ENCODE peak calls at places on chromosomes 16 and 17, in ten cellular contexts. G is AG04450, M is A549, Q is astrocyte of the cerebellum, D is cardiac fibroblast, I is Caco-2, H is heart right ventricle, N is fibroblast of mammary gland, T is kidney epithelial cell, E is HL-60. L is an unnamed sample.

GRCh38 chr16:3650631-3651265 is 3.7 kb upstream of the DNASE1 start:
- DNase-seq in H (no peak), M (no peak), T (no peak), D (no peak), N (no peak), E (no peak), Q (no peak), I (no peak), G (no peak), L (no peak)

GRCh38 chr16:11627822-11628457 is 40.3 kb upstream of the SNN start:
- DNase-seq in Q (no peak), I (no peak), T (peak; percentile 64), E (no peak), H (no peak), M (no peak), D (peak; percentile 59), N (peak; percentile 56), G (no peak), L (no peak)

GRCh38 chr17:12523244-12523643 is 142.4 kb upstream of the MYOCD start:
- DNase-seq in I (no peak), G (no peak), D (no peak), N (no peak), T (no peak), H (no peak), E (no peak), Q (no peak), M (peak; percentile 64), L (no peak)

GRCh38 chr16:59566446-59566845 is 832.3 kb upstream of the GOT2 start:
- DNase-seq in E (no peak), N (no peak), I (no peak), G (no peak), T (no peak), H (no peak), M (no peak), Q (no peak), D (no peak), L (no peak)

GRCh38 chr17:30405161-30405560 is 26.4 kb downstream of the CPD start:
- DNase-seq in H (no peak), E (no peak), Q (no peak), T (no peak), D (no peak), M (no peak), G (no peak), N (no peak), I (no peak), L (no peak)

GRCh38 chr17:4161179-4161559 is 18.2 kb downstream of the CYB5D2 start:
- DNase-seq in T (peak; percentile 63), M (peak; percentile 90), N (peak; percentile 92), D (peak; percentile 81), G (peak; percentile 72), I (peak; percentile 49), Q (peak; percentile 51), E (no peak), H (no peak), L (peak; percentile 46)

GRCh38 chr17:40063034-40063765 is 435 bp downstream of the THRA start:
- DNase-seq in E (peak; percentile 91), Q (no peak), G (no peak), I (no peak), M (no peak), N (no peak), H (peak; percentile 61), T (no peak), D (peak; percentile 33), L (no peak)

GRCh38 chr17:44749076-44750020 is 9.4 kb upstream of the ADAM11 start:
- DNase-seq in N (no peak), T (no peak), I (no peak), M (no peak), Q (no peak), G (no peak), D (no peak), H (no peak), E (no peak), L (no peak)

GRCh38 chr17:4678448-4679026 is 25.4 kb downstream of the PELP1 start:
- DNase-seq in I (no peak), N (peak; percentile 96), T (peak; percentile 75), H (no peak), M (peak; percentile 78), E (peak; percentile 21), D (peak; percentile 72), Q (peak; percentile 34), G (peak; percentile 56), L (peak; percentile 66)

GRCh38 chr17:19286751-19287341 is 49.7 kb downstream of the EPN2 start:
- DNase-seq in D (no peak), I (no peak), T (no peak), G (no peak), E (no peak), N (no peak), H (no peak), M (no peak), Q (no peak), L (no peak)

GRCh38 chr17:3049705-3050295 is 13.6 kb downstream of the OR1D5 start:
- DNase-seq in Q (no peak), I (no peak), D (no peak), N (peak; percentile 25), H (no peak), M (no peak), E (no peak), G (no peak), T (no peak), L (no peak)
- H3K4me3 ChIP-seq in Q (peak overlapping the region; percentile 61), I (no peak overlapping the region), D (peak overlapping the region; percentile 65), N (no peak overlapping the region), H (peak overlapping the region; percentile 66), M (peak overlapping the region; percentile 58), E (no peak overlapping the region), G (no peak overlapping the region), T (no peak overlapping the region), L (no peak overlapping the region)

GRCh38 chr17:55237268-55237667 is 27.5 kb upstream of the HLF start:
- DNase-seq in I (no peak), N (peak; percentile 1), G (no peak), Q (no peak), H (no peak), E (no peak), M (no peak), T (no peak), D (no peak), L (no peak)

GRCh38 chr17:55238197-55238930 is 26.4 kb upstream of the HLF start:
- DNase-seq in T (peak; percentile 72), M (peak; percentile 94), G (peak; percentile 73), I (peak; percentile 97), Q (peak; percentile 65), E (peak; percentile 74), D (peak; percentile 92), N (peak; percentile 89), H (peak; percentile 95), L (peak; percentile 7)

GRCh38 chr17:55237826-55238196 is 26.9 kb upstream of the HLF start:
- DNase-seq in T (no peak), Q (no peak), E (no peak), N (no peak), I (no peak), H (no peak), M (no peak), G (no peak), D (no peak), L (no peak)

GRCh38 chr17:55241097-55241496 is 23.7 kb upstream of the HLF start:
- DNase-seq in I (no peak), D (no peak), M (no peak), G (no peak), E (no peak), T (no peak), N (no peak), Q (no peak), H (no peak), L (no peak)

GRCh38 chr17:55238931-55239297 is 25.8 kb upstream of the HLF start:
- DNase-seq in T (no peak), Q (no peak), G (no peak), H (no peak), M (no peak), I (peak; percentile 50), N (no peak), D (peak; percentile 4), E (no peak), L (no peak)
- TF ChIP-seq CTCF in T (peak; percentile 22), Q (peak; percentile 3), G (no peak), H (no peak), M (peak; percentile 27), I (no peak), N (no peak), D (no peak), E (no peak), L (no peak)

DNA sequence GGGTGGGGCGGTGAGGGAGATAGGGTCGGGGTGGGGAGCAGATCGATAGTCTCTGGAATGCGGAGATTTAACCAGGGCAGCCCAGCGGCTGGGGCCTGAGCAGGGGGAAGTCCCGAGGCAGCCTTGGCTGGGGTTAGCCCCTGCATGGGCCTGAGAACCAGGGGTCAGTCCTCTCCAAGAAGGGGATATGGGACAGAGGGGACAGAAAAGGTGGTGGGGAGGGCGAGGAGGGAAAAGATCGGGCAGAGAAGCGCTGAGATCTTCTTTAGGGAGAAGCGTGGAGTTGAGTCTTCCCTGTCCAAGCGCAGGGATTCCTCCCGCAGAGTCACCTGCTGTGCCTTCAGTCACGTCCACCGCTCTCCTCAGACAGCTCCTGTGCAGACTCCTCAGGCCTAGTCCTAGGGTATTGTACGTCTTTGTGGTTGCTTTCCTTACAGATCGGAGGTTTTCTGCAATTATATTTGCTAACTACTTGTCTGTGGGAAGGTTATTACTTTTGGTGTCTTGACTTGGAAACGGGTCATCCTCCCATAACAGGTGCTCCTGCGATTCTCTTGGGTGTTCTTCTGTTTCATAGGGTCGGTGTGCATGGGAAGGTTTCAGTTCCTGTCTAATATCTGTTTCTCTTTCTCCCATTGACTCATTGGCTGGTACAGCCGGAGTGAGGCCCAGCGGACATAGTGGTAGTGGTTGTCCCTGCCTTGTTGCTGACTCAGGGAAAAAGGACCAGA is 952 bp downstream of the CD300A start:
- DNase-seq in E (no peak), I (no peak), G (no peak), H (no peak), M (no peak), Q (no peak), D (no peak), T (no peak), N (no peak), L (no peak)
- H3K4me3 ChIP-seq in E (peak overlapping the region; percentile 59), I (no peak overlapping the region), G (no peak overlapping the region), H (peak overlapping the region; percentile 21), M (no peak overlapping the region), Q (no peak overlapping the region), D (no peak overlapping the region), T (no peak overlapping the region), N (no peak overlapping the region), L (no peak overlapping the region)

DNA sequence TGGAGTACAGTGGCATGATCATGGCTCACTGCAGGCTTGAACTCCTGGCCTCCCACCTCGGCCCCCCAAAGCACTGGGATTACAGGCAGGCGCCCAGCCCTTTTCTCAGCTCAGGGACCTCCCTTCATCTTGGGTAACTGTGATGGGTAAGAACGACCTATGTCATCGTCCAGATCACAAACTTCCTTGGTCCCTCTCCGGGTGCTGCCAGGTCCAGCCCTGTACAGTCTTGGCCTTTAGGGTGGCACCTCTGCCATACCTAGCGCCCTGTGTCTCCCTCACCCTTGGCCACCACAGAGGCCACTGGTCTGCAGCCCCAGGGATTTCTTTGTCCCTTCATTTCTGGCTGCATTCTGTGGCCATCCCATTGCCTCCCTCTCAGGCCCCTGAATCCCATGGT is 29.7 kb upstream of the ZFP90 start:
- DNase-seq in N (no peak), M (no peak), H (no peak), D (no peak), E (no peak), I (no peak), Q (no peak), T (no peak), G (no peak), L (no peak)
- TF ChIP-seq CTCF in N (no peak), M (no peak), H (no peak), D (no peak), E (no peak), I (no peak), Q (no peak), T (no peak), G (no peak), L (no peak)